ENCODE peak calls at places on chromosomes 6 and 20, in six cellular contexts. One of them, this sample, is unnamed.

GRCh38 chr20:29079769-29080690 is 2177.4 kb upstream of the DEFB115 start:
- DNase-seq in astrocyte of the spinal cord: no peak
- DNase-seq in epithelial cell of esophagus: peak
- DNase-seq in cardiac muscle cell: peak
- DNase-seq in lung: no peak
- DNase-seq in heart right ventricle: peak
- DNase-seq in this sample: peak

GRCh38 chr20:20497242-20497985 is 129.5 kb downstream of the INSM1 start:
- DNase-seq in astrocyte of the spinal cord: no peak
- DNase-seq in epithelial cell of esophagus: no peak
- DNase-seq in cardiac muscle cell: no peak
- DNase-seq in lung: no peak
- DNase-seq in heart right ventricle: no peak
- DNase-seq in this sample: no peak

GRCh38 chr6:33014841-33015634 is 5.6 kb upstream of the HLA-DOA start:
- DNase-seq in astrocyte of the spinal cord: peak
- DNase-seq in epithelial cell of esophagus: peak
- DNase-seq in cardiac muscle cell: peak
- DNase-seq in lung: peak
- DNase-seq in heart right ventricle: no peak
- DNase-seq in this sample: peak

GRCh38 chr6:139801571-139802321 is 427.3 kb upstream of the CITED2 start:
- DNase-seq in astrocyte of the spinal cord: peak
- DNase-seq in epithelial cell of esophagus: peak
- DNase-seq in cardiac muscle cell: peak
- DNase-seq in lung: no peak
- DNase-seq in heart right ventricle: no peak
- DNase-seq in this sample: peak

GRCh38 chr20:2065111-2065510 is 36.5 kb upstream of the STK35 start:
- DNase-seq in astrocyte of the spinal cord: no peak
- DNase-seq in epithelial cell of esophagus: peak
- DNase-seq in cardiac muscle cell: no peak
- DNase-seq in lung: no peak
- DNase-seq in heart right ventricle: no peak
- DNase-seq in this sample: no peak

GRCh38 chr20:49657118-49657901 is 56.4 kb downstream of the B4GALT5 start:
- DNase-seq in astrocyte of the spinal cord: peak
- DNase-seq in epithelial cell of esophagus: no peak
- DNase-seq in cardiac muscle cell: peak
- DNase-seq in lung: peak
- DNase-seq in heart right ventricle: no peak
- DNase-seq in this sample: no peak

GRCh38 chr6:4889701-4890100 is 113.5 kb downstream of the CDYL start:
- DNase-seq in astrocyte of the spinal cord: no peak
- DNase-seq in epithelial cell of esophagus: no peak
- DNase-seq in cardiac muscle cell: no peak
- DNase-seq in lung: no peak
- DNase-seq in heart right ventricle: peak
- DNase-seq in this sample: no peak

GRCh38 chr6:159941286-159942113 is 27.4 kb upstream of the IGF2R start:
- DNase-seq in astrocyte of the spinal cord: peak
- DNase-seq in epithelial cell of esophagus: peak
- DNase-seq in cardiac muscle cell: peak
- DNase-seq in lung: no peak
- DNase-seq in heart right ventricle: no peak
- DNase-seq in this sample: peak

GRCh38 chr6:150765457-150765764 is 100.1 kb upstream of the MTHFD1L start:
- DNase-seq in astrocyte of the spinal cord: no peak
- DNase-seq in epithelial cell of esophagus: no peak
- DNase-seq in cardiac muscle cell: no peak
- DNase-seq in lung: no peak
- DNase-seq in heart right ventricle: no peak
- DNase-seq in this sample: no peak

GRCh38 chr6:53312355-53312754 is 36.4 kb downstream of the ELOVL5 start:
- DNase-seq in astrocyte of the spinal cord: no peak
- DNase-seq in epithelial cell of esophagus: no peak
- DNase-seq in cardiac muscle cell: no peak
- DNase-seq in lung: no peak
- DNase-seq in heart right ventricle: no peak
- DNase-seq in this sample: no peak

GRCh38 chr20:61595216-61595615 is 343.2 kb downstream of the CDH4 start:
- DNase-seq in astrocyte of the spinal cord: no peak
- DNase-seq in epithelial cell of esophagus: no peak
- DNase-seq in cardiac muscle cell: no peak
- DNase-seq in lung: no peak
- DNase-seq in heart right ventricle: no peak
- DNase-seq in this sample: no peak

GRCh38 chr20:54431545-54431944 is 43.8 kb upstream of the DOK5 start:
- DNase-seq in astrocyte of the spinal cord: peak
- DNase-seq in epithelial cell of esophagus: peak
- DNase-seq in cardiac muscle cell: no peak
- DNase-seq in lung: no peak
- DNase-seq in heart right ventricle: no peak
- DNase-seq in this sample: no peak

GRCh38 chr20:47672166-47672565 is 113.1 kb downstream of the SULF2 start:
- DNase-seq in astrocyte of the spinal cord: no peak
- DNase-seq in epithelial cell of esophagus: no peak
- DNase-seq in cardiac muscle cell: no peak
- DNase-seq in lung: no peak
- DNase-seq in heart right ventricle: no peak
- DNase-seq in this sample: no peak

GRCh38 chr20:50666709-50667310 is 24.5 kb downstream of the RIPOR3 start:
- DNase-seq in astrocyte of the spinal cord: no peak
- DNase-seq in epithelial cell of esophagus: no peak
- DNase-seq in cardiac muscle cell: no peak
- DNase-seq in lung: no peak
- DNase-seq in heart right ventricle: no peak
- DNase-seq in this sample: no peak

GRCh38 chr6:38143191-38144154 is 323.9 kb downstream of the ZFAND3 start:
- DNase-seq in astrocyte of the spinal cord: no peak
- DNase-seq in epithelial cell of esophagus: no peak
- DNase-seq in cardiac muscle cell: no peak
- DNase-seq in lung: no peak
- DNase-seq in heart right ventricle: no peak
- DNase-seq in this sample: no peak

GRCh38 chr20:34557936-34558319 is 590 bp upstream of the MAP1LC3A start:
- DNase-seq in astrocyte of the spinal cord: peak
- DNase-seq in epithelial cell of esophagus: no peak
- DNase-seq in cardiac muscle cell: no peak
- DNase-seq in lung: no peak
- DNase-seq in heart right ventricle: no peak
- DNase-seq in this sample: no peak

GRCh38 chr20:16483024-16483423 is 90.2 kb downstream of the KIF16B start:
- DNase-seq in astrocyte of the spinal cord: no peak
- DNase-seq in epithelial cell of esophagus: no peak
- DNase-seq in cardiac muscle cell: no peak
- DNase-seq in lung: no peak
- DNase-seq in heart right ventricle: no peak
- DNase-seq in this sample: no peak

GRCh38 chr20:63978319-63979220 is 872 bp downstream of the SAMD10 start:
- DNase-seq in astrocyte of the spinal cord: peak
- DNase-seq in epithelial cell of esophagus: peak
- DNase-seq in cardiac muscle cell: peak
- DNase-seq in lung: peak
- DNase-seq in heart right ventricle: peak
- DNase-seq in this sample: peak

GRCh38 chr6:121619013-121619412 is 183.6 kb downstream of the GJA1 start:
- DNase-seq in astrocyte of the spinal cord: no peak
- DNase-seq in epithelial cell of esophagus: no peak
- DNase-seq in cardiac muscle cell: no peak
- DNase-seq in lung: no peak
- DNase-seq in heart right ventricle: no peak
- DNase-seq in this sample: no peak

GRCh38 chr6:122610690-122611455 is 668 bp downstream of the PKIB start:
- DNase-seq in astrocyte of the spinal cord: peak
- DNase-seq in epithelial cell of esophagus: peak
- DNase-seq in cardiac muscle cell: peak
- DNase-seq in lung: peak
- DNase-seq in heart right ventricle: peak
- DNase-seq in this sample: peak

GRCh38 chr6:17728551-17729222 is 22.0 kb upstream of the NUP153 start:
- DNase-seq in astrocyte of the spinal cord: no peak
- DNase-seq in epithelial cell of esophagus: no peak
- DNase-seq in cardiac muscle cell: no peak
- DNase-seq in lung: no peak
- DNase-seq in heart right ventricle: no peak
- DNase-seq in this sample: no peak

GRCh38 chr6:122180132-122180531 is 219.3 kb upstream of the HSF2 start:
- DNase-seq in astrocyte of the spinal cord: peak
- DNase-seq in epithelial cell of esophagus: peak
- DNase-seq in cardiac muscle cell: peak
- DNase-seq in lung: no peak
- DNase-seq in heart right ventricle: no peak
- DNase-seq in this sample: peak

GRCh38 chr6:136016228-136017225 is 165.0 kb downstream of the PDE7B start:
- DNase-seq in astrocyte of the spinal cord: peak
- DNase-seq in epithelial cell of esophagus: no peak
- DNase-seq in cardiac muscle cell: no peak
- DNase-seq in lung: no peak
- DNase-seq in heart right ventricle: no peak
- DNase-seq in this sample: peak

GRCh38 chr6:168451805-168452204 is 10.8 kb downstream of the SMOC2 start:
- DNase-seq in astrocyte of the spinal cord: no peak
- DNase-seq in epithelial cell of esophagus: no peak
- DNase-seq in cardiac muscle cell: no peak
- DNase-seq in lung: no peak
- DNase-seq in heart right ventricle: no peak
- DNase-seq in this sample: no peak
- TF ChIP-seq CTCF in astrocyte of the spinal cord: peak
- TF ChIP-seq CTCF in epithelial cell of esophagus: peak
- TF ChIP-seq CTCF in cardiac muscle cell: peak
- TF ChIP-seq CTCF in lung: no peak
- TF ChIP-seq CTCF in heart right ventricle: no peak
- TF ChIP-seq CTCF in this sample: peak

DNA sequence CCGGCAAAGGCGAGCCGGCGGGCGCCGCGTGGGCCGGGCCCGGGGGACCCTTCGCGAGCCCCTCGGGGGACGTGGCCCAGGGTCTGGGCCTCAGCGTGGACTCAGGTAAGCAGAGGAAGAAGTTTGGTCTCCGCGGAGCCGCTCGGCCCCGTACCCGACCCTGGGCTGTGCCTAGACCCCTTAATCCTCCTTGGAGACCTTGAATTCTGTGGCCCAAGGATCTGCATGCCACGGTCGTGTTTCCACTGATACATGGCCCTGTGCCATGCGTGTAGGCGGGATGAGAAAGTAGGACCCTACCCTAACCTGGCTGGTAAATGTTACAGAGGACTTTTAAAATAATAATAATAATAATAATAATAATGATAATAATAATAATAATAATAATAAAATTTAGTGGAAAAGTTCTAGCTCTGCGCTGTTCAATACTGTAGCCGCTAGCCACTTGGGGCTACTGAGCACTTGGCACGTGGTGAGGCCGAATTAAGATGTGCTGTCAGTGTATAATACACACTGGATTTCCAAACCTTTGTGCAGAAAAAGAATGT is 5.7 kb downstream of the VGLL2 start:
- DNase-seq in astrocyte of the spinal cord: no peak
- DNase-seq in epithelial cell of esophagus: no peak
- DNase-seq in cardiac muscle cell: no peak
- DNase-seq in lung: no peak
- DNase-seq in heart right ventricle: no peak
- DNase-seq in this sample: no peak
- H3K4me3 ChIP-seq in astrocyte of the spinal cord: no peak
- H3K4me3 ChIP-seq in epithelial cell of esophagus: no peak
- H3K4me3 ChIP-seq in cardiac muscle cell: peak
- H3K4me3 ChIP-seq in lung: no peak
- H3K4me3 ChIP-seq in heart right ventricle: no peak
- H3K4me3 ChIP-seq in this sample: no peak

DNA sequence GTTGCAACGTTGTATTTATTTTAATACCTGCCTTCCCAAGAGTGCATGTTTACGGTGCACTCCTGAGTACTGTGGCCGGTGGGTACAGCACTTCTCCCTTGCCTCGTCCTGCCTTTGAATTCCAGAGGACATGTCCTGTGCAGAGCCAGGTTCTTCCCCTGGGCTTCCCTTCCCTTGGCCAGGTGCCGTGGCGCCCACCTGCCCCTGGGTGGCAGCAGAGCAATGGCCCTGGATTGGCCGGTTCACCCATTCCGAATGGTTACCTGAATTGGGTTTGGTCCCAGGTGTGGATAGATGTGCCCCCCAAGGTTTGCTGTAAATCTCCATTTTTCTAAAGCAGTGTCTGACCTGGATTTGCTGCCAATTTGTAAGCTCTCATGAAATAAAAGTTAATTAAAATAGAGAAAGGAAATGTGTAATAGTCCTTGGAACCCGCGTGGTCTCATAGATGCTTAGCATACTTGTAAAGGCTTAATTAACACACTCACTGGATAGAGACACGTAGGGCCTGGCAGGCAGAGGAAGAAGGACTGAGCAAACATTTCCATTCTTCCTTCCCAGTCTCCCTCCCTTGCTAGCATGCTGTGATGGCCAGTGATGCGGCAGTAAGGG is 40.6 kb downstream of the DTD1 start:
- DNase-seq in astrocyte of the spinal cord: no peak
- DNase-seq in epithelial cell of esophagus: peak
- DNase-seq in cardiac muscle cell: no peak
- DNase-seq in lung: no peak
- DNase-seq in heart right ventricle: no peak
- DNase-seq in this sample: no peak
- TF ChIP-seq CTCF in astrocyte of the spinal cord: peak
- TF ChIP-seq CTCF in epithelial cell of esophagus: peak
- TF ChIP-seq CTCF in cardiac muscle cell: peak
- TF ChIP-seq CTCF in lung: no peak
- TF ChIP-seq CTCF in heart right ventricle: no peak
- TF ChIP-seq CTCF in this sample: peak

DNA sequence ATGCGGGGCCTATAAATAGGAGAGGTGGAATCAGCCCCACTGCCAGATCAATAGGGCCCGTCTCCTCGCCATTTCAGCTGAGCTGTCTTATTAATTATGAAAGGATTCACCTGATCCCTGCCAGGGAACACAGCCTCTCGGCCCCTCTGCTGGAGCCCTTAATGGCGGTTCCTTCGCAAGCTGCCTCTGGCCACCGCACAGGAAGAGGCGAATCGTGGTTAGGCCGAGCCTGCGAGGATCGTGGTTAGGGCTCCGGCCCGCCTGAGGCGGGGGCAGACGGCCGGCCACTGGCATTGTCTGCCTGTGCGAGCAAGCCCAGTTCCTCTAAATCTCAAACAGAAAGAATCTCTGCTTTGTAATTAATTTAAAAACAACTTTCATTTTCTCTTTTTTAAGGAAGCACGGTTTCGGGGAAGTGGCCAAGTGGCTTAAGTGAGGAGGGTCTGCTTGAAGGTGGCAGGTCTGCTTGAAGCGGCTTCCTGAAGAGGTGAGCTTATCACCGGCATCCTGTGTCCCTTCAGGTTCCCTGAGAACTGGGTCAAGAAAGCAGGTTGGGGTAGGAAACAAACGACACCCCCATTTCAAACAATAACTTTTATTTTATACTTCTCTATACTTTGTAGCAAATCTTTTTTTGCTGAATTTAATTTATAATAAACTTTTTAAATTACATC is 9.2 kb downstream of the NRN1 start:
- DNase-seq in astrocyte of the spinal cord: peak
- DNase-seq in epithelial cell of esophagus: no peak
- DNase-seq in cardiac muscle cell: no peak
- DNase-seq in lung: no peak
- DNase-seq in heart right ventricle: peak
- DNase-seq in this sample: no peak
- H3K4me3 ChIP-seq in astrocyte of the spinal cord: no peak
- H3K4me3 ChIP-seq in epithelial cell of esophagus: no peak
- H3K4me3 ChIP-seq in cardiac muscle cell: peak
- H3K4me3 ChIP-seq in lung: no peak
- H3K4me3 ChIP-seq in heart right ventricle: peak
- H3K4me3 ChIP-seq in this sample: peak

This sample was measured in choroid plexus epithelial cell.